ENCODE peak calls at places on chromosomes 16 and 17, in seven cellular contexts. M is GM23248, Q is brain microvascular endothelial cell, R is H1, W is cardiac muscle cell, G is mesendoderm, N is IMR-90. H is an unnamed sample.

GRCh38 chr17:5825717-5826330 is 241.5 kb upstream of the NLRP1 start:
- DNase-seq in G (no peak), Q (peak; percentile 53), W (no peak), N (peak; percentile 83), M (no peak), R (no peak), H (no peak)

GRCh38 chr17:550041-550398 is 164.6 kb downstream of the VPS53 start:
- DNase-seq in W (no peak), G (no peak), Q (no peak), M (peak; percentile 80), N (peak; percentile 46), R (no peak), H (no peak)

GRCh38 chr16:15427648-15428239 is 6.6 kb upstream of the BMERB1 start:
- DNase-seq in R (no peak), W (peak; percentile 87), Q (peak; percentile 82), G (peak; percentile 37), M (peak; percentile 90), N (peak; percentile 84), H (no peak)

GRCh38 chr17:44919885-44920564 is 4.7 kb upstream of the GFAP start:
- DNase-seq in W (peak; percentile 88), N (peak; percentile 80), Q (peak; percentile 76), M (peak; percentile 89), R (peak; percentile 80), G (peak; percentile 87), H (no peak)

GRCh38 chr17:6573982-6574688 is 17.8 kb upstream of the PITPNM3 start:
- DNase-seq in G (no peak), N (no peak), R (peak; percentile 33), M (no peak), Q (no peak), W (no peak), H (no peak)

GRCh38 chr16:81174644-81175324 is 63.7 kb upstream of the BCO1 start:
- DNase-seq in N (peak; percentile 81), Q (peak; percentile 9), G (no peak), R (no peak), M (peak; percentile 49), W (no peak), H (no peak)

GRCh38 chr17:2102931-2103398 is 48.1 kb downstream of the HIC1 start:
- DNase-seq in G (no peak), Q (peak; percentile 74), W (peak; percentile 65), M (peak; percentile 64), N (peak; percentile 90), R (no peak), H (no peak)

GRCh38 chr17:60554377-60554788 is 28.3 kb upstream of the APPBP2 start:
- DNase-seq in Q (peak; percentile 81), M (peak; percentile 71), W (peak; percentile 98), R (no peak), N (peak; percentile 85), G (no peak), H (no peak)

GRCh38 chr17:48903401-48903800 is 4.8 kb upstream of the UBE2Z start:
- DNase-seq in W (no peak), G (no peak), R (no peak), M (no peak), Q (no peak), N (no peak), H (no peak)

DNA sequence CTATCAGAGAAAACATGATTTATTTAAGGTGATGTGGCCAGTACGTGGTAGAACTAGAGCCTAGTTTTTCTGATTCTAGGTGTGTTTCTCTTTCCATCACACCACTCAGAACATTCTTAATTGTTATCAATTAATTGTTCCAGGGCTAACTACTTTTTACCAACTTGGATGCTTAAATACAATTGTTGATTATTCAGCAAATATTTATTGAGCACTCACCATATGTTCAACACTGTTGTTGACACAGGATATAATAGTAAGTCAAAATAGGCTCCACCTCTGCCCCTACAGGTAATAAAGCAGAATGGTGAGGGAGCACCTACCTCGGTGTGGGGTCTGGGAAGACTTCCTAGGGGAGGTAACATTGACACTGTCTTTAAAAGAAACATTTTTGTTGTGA is 16.1 kb downstream of the GNAO1 start:
- DNase-seq in W (no peak), N (no peak), M (no peak), G (no peak), R (no peak), Q (no peak), H (no peak)
- H3K36me3 ChIP-seq in W (no peaks in the 10 kb centered on the region), N (no peaks in the 10 kb centered on the region), M (no peaks in the 10 kb centered on the region), G (no peaks in the 10 kb centered on the region), R (no peaks in the 10 kb centered on the region), Q (no peaks in the 10 kb centered on the region), H (no peaks in the 10 kb centered on the region)

DNA sequence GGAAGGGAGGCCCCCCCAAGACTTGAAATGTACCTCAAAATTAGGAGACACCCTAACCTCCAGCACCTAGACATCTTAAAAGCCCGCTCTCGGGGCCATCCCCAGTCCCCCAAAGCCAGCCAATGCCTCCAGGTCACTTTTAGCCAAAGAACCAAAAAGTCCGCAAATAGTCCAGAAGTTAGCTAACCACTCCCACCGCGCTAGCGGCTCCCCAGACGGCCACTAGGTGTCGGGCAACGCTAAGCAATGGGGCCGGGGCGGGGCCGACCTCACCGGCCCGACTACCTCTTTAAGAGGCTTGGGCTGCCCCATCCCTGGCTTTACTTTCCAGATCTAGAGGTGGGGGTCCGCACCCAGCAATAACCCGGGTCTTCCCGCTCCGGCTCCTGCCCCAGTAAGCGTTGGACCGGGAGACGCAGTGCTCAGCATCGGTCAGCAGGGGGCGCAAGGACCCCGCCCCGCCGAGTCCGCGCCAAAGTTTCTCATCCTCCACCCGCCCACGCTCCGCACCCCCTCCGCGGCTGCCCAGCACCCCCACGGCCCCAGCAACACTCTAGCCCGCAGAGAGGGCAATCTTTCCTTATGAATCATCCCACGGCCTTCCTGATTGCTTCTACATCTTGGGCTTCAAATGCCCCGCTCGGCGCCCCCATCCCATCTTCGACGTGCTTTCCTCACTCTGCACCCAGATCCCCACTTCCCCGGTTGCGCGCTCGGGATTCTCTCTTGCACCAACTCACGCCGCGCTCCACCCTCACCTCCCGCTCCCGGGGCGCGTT is 795 bp downstream of the COL1A1 start:
- DNase-seq in W (peak; percentile 97), R (peak; percentile 96), N (peak; percentile 82), M (peak; percentile 94), Q (peak; percentile 78), G (peak; percentile 96), H (no peak)
- H3K36me3 ChIP-seq in W (peaks cover 18% of the 10 kb centered on the region), R (peaks cover 27% of the 10 kb centered on the region), N (peaks cover 42% of the 10 kb centered on the region), M (peaks cover 48% of the 10 kb centered on the region), Q (peaks cover 54% of the 10 kb centered on the region), G (no peaks in the 10 kb centered on the region), H (peaks cover 14% of the 10 kb centered on the region)

GRCh38 chr16:89964201-89964600 is 15.6 kb downstream of the DEF8 start:
- DNase-seq in M (no peak), W (no peak), R (no peak), G (no peak), Q (no peak), N (no peak), H (no peak)
- H3K36me3 ChIP-seq in M (no peaks in the 10 kb centered on the region), W (peaks cover 7% of the 10 kb centered on the region), R (peaks cover 6% of the 10 kb centered on the region), G (no peaks in the 10 kb centered on the region), Q (peaks cover 8% of the 10 kb centered on the region), N (peaks cover 28% of the 10 kb centered on the region), H (peaks cover 9% of the 10 kb centered on the region)

GRCh38 chr16:50224297-50224696 is 42.1 kb upstream of the ADCY7 start:
- DNase-seq in R (no peak), Q (no peak), M (peak; percentile 26), W (no peak), N (peak; percentile 50), G (no peak), H (no peak)

GRCh38 chr16:50227120-50227519 is 39.2 kb upstream of the ADCY7 start:
- DNase-seq in Q (no peak), W (no peak), N (no peak), R (no peak), M (no peak), G (no peak), H (no peak)

GRCh38 chr16:50229149-50229726 is 37.1 kb upstream of the ADCY7 start:
- DNase-seq in G (no peak), R (no peak), W (no peak), M (no peak), Q (no peak), N (no peak), H (no peak)

GRCh38 chr16:50228364-50228868 is 37.9 kb upstream of the ADCY7 start:
- DNase-seq in G (no peak), N (no peak), R (no peak), Q (no peak), M (no peak), W (no peak), H (no peak)

DNA sequence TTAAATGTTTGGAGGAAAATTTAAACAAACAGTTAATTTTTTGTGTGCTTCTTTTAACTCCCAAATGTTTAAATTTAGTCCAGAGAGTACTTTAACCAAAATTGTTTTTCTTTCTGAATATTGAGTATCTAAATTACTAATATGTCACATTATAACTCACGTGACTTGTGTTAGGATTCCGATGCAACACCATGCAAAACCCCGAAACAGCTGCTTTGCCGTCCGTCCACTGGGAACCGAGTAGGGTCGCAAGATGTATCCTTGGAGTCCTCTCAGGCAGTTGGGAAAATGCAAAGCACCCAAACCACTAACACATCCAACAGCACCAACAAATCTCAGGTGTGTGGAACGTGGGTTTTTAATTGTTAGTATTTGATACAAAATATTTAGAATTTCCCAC is 38.7 kb upstream of the ADCY7 start:
- DNase-seq in W (no peak), Q (no peak), M (no peak), R (no peak), N (no peak), G (no peak), H (no peak)
- H3K36me3 ChIP-seq in W (peaks cover 23% of the 10 kb centered on the region), Q (peaks cover 14% of the 10 kb centered on the region), M (peaks cover 48% of the 10 kb centered on the region), R (peaks cover 13% of the 10 kb centered on the region), N (peaks cover 14% of the 10 kb centered on the region), G (no peaks in the 10 kb centered on the region), H (peaks cover 2% of the 10 kb centered on the region)

H was measured in iPS DF 6.9.